ENCODE peak calls at places on chromosomes 5 and 9, in six cellular contexts. C is fibroblast of lung, Y is neuronal stem cell, T is MM.1S, H is GM23248, I is heart left ventricle. X is an unnamed sample.

GRCh38 chr9:4073371-4073770 is 226.5 kb downstream of the GLIS3 start:
- DNase-seq in T (no peak), Y (no peak), I (no peak), C (no peak), H (no peak), X (no peak)

GRCh38 chr5:58317009-58317408 is 142.9 kb downstream of the PLK2 start:
- DNase-seq in Y (no peak), H (no peak), C (no peak), I (no peak), T (no peak), X (no peak)

GRCh38 chr9:2479056-2479565 is 142.5 kb upstream of the VLDLR start:
- DNase-seq in I (no peak), C (no peak), T (no peak), H (no peak), Y (no peak), X (no peak)

GRCh38 chr9:76624381-76625048 is 139.7 kb upstream of the PCA3 start:
- DNase-seq in C (no peak), H (no peak), I (no peak), T (peak; percentile 82), Y (no peak), X (no peak)

GRCh38 chr9:80555782-80556325 is 984.1 kb downstream of the TLE4 start:
- DNase-seq in T (no peak), Y (no peak), C (peak; percentile 73), I (no peak), H (no peak), X (no peak)

GRCh38 chr9:25513509-25514033 is 164.7 kb downstream of the TUSC1 start:
- DNase-seq in C (no peak), T (no peak), Y (no peak), H (no peak), I (no peak), X (no peak)

GRCh38 chr5:180331647-180331950 is 21.5 kb downstream of the GFPT2 start:
- DNase-seq in I (peak; percentile 12), Y (peak; percentile 35), H (peak; percentile 71), C (no peak), T (no peak), X (no peak)

GRCh38 chr5:167839065-167839464 is 452.4 kb upstream of the WWC1 start:
- DNase-seq in C (no peak), I (no peak), T (no peak), Y (no peak), H (peak; percentile 35), X (no peak)

GRCh38 chr9:107007981-107008380 is 145.0 kb downstream of the ZNF462 start:
- DNase-seq in Y (no peak), H (no peak), T (no peak), C (no peak), I (no peak), X (no peak)

GRCh38 chr9:70601000-70601929 is 186.8 kb upstream of the KLF9 start:
- DNase-seq in H (peak; percentile 96), C (peak; percentile 100), I (peak; percentile 97), Y (no peak), T (no peak), X (peak; percentile 99)

GRCh38 chr9:71506821-71507220 is 261.5 kb downstream of the CEMIP2 start:
- DNase-seq in Y (no peak), I (no peak), H (peak; percentile 90), C (peak; percentile 12), T (no peak), X (peak; percentile 18)

GRCh38 chr9:14014744-14015143 is 299.2 kb downstream of the NFIB start:
- DNase-seq in H (no peak), T (no peak), I (no peak), C (no peak), Y (no peak), X (no peak)

GRCh38 chr5:51632794-51633193 is 249.5 kb downstream of the ISL1 start:
- DNase-seq in T (no peak), C (no peak), H (no peak), I (no peak), Y (no peak), X (peak; percentile 16)

GRCh38 chr5:67577424-67577823 is 380.8 kb upstream of the CD180 start:
- DNase-seq in I (no peak), T (no peak), Y (no peak), H (peak; percentile 26), C (peak; percentile 82), X (no peak)

GRCh38 chr9:134268308-134268724 is 57.9 kb upstream of the RXRA start:
- DNase-seq in Y (no peak), I (no peak), T (peak; percentile 98), C (no peak), H (no peak), X (peak; percentile 47)

GRCh38 chr5:109740329-109740728 is 50.6 kb downstream of the MAN2A1 start:
- DNase-seq in T (peak; percentile 55), I (no peak), H (peak; percentile 42), Y (no peak), C (no peak), X (peak; percentile 10)

GRCh38 chr9:93996367-93996766 is 41.2 kb upstream of the BARX1 start:
- DNase-seq in H (no peak), T (no peak), I (no peak), Y (no peak), C (no peak), X (no peak)

GRCh38 chr5:42108468-42108867 is 183.4 kb downstream of the FBXO4 start:
- DNase-seq in I (no peak), H (no peak), C (no peak), T (no peak), Y (no peak), X (no peak)

GRCh38 chr9:69582544-69583297 is 89.5 kb downstream of the APBA1 start:
- DNase-seq in Y (no peak), H (no peak), I (no peak), T (peak; percentile 40), C (no peak), X (peak; percentile 27)

GRCh38 chr9:23824241-23825142 is 1.5 kb downstream of the ELAVL2 start:
- DNase-seq in C (no peak), T (no peak), I (peak; percentile 33), Y (no peak), H (peak; percentile 28), X (no peak)

GRCh38 chr5:80714570-80715298 is 60.0 kb upstream of the DHFR start:
- DNase-seq in T (no peak), Y (no peak), H (no peak), C (no peak), I (no peak), X (no peak)

GRCh38 chr9:97900738-97901565 is 21.3 kb downstream of the TRMO start:
- DNase-seq in C (peak; percentile 58), I (no peak), T (peak; percentile 37), H (peak; percentile 71), Y (peak; percentile 33), X (peak; percentile 62)

GRCh38 chr5:145965804-145966203 is 29.4 kb downstream of the SH3RF2 start:
- DNase-seq in Y (no peak), I (no peak), C (no peak), T (no peak), H (no peak), X (no peak)

GRCh38 chr5:93967923-93968322 is 226.5 kb upstream of the POU5F2 start:
- DNase-seq in T (no peak), I (no peak), C (no peak), H (no peak), Y (no peak), X (no peak)

GRCh38 chr5:94674841-94675382 is 56.4 kb downstream of the SLF1 start:
- DNase-seq in H (peak; percentile 39), C (peak; percentile 24), T (no peak), I (no peak), Y (no peak), X (no peak)

GRCh38 chr5:43140286-43140685 is 19.6 kb downstream of the ZNF131 start:
- DNase-seq in H (no peak), C (peak; percentile 52), Y (no peak), I (no peak), T (no peak), X (no peak)

GRCh38 chr5:142426676-142427364 is 102.0 kb upstream of the SPRY4 start:
- DNase-seq in Y (no peak), C (no peak), I (no peak), H (no peak), T (no peak), X (no peak)

GRCh38 chr9:128611600-128612394 is 44.9 kb downstream of the DYNC2I2 start:
- DNase-seq in Y (no peak), T (no peak), C (no peak), I (no peak), H (no peak), X (no peak)
- H3K4me3 ChIP-seq in Y (no peak overlapping the region), T (no peak overlapping the region), C (no peak overlapping the region), I (no peak overlapping the region), H (no peak overlapping the region), X (no peak overlapping the region)

DNA sequence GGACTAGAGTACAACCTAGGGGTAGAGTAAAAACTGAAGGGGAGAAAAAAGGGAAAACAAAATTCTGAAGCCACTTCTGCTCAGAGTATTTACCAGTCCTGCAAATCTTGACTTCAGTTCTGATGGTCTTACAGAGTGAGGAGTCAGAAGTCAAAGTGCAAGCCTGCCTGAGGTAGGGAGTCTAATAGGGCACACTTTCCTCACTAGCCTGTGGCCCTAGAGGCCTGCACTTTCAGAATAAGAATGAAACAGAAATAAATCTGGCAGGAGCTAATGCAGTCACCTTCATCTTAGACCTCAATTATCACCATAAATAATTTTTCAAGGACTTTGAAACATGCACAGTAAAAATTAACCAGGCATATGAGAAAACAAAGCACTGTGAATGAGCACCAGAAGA is 20.7 kb upstream of the ACSL6 start:
- DNase-seq in T (no peak), I (no peak), Y (no peak), C (no peak), H (no peak), X (no peak)
- H3K27me3 ChIP-seq in T (no peaks in the 10 kb centered on the region), I (no peaks in the 10 kb centered on the region), Y (no peaks in the 10 kb centered on the region), C (peaks cover 12% of the 10 kb centered on the region), H (peaks cover 14% of the 10 kb centered on the region), X (no peaks in the 10 kb centered on the region)

GRCh38 chr5:176364765-176365662 is at the start of gene ARL10:
- DNase-seq in C (peak; percentile 32), I (peak; percentile 76), Y (peak; percentile 46), H (peak; percentile 68), T (no peak), X (peak; percentile 57)

GRCh38 chr5:176365663-176366574 is 632 bp downstream of the ARL10 start:
- DNase-seq in Y (peak; percentile 62), I (peak; percentile 78), C (peak; percentile 47), H (peak; percentile 81), T (no peak), X (peak; percentile 85)

GRCh38 chr5:176369934-176370711 is 4.8 kb downstream of the ARL10 start:
- DNase-seq in I (no peak), Y (no peak), T (no peak), C (no peak), H (no peak), X (no peak)

GRCh38 chr5:176368726-176369125 is 3.4 kb downstream of the ARL10 start:
- DNase-seq in T (no peak), H (no peak), Y (no peak), C (no peak), I (no peak), X (no peak)

GRCh38 chr5:176366575-176366894 is 1.2 kb downstream of the ARL10 start:
- DNase-seq in T (no peak), H (no peak), Y (no peak), C (no peak), I (no peak), X (no peak)
- H3K4me3 ChIP-seq in T (no peak overlapping the region), H (peak overlapping the region; percentile 78), Y (peak overlapping the region; percentile 84), C (peak overlapping the region; percentile 48), I (no peak overlapping the region), X (no peak overlapping the region)

DNA sequence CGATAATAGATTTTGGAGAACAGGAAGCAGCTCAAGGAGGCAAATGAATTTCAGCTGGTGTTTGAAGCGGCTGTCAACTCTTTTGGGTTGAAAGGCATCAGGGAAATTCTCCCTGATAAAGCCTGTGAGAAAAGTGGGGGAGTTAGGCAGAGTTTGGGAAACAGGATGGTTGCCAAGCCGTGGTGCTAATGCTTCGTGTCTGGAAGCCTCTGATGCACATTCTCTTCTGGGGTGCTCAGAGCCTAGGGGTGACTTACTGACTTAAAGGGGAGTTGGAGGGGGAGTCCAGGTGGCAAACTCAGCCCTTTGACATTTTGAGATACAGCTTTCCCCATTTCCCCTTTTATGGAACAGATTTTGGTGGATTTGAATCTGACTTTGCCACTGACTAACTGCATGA is 202.5 kb upstream of the CLINT1 start:
- DNase-seq in C (no peak), H (no peak), T (no peak), I (no peak), Y (no peak), X (no peak)
- H3K27me3 ChIP-seq in C (no peaks in the 10 kb centered on the region), H (no peaks in the 10 kb centered on the region), T (no peaks in the 10 kb centered on the region), I (no peaks in the 10 kb centered on the region), Y (peaks cover 2% of the 10 kb centered on the region), X (no peaks in the 10 kb centered on the region)

X was measured in right cardiac atrium.